ENCODE peak calls at places on chromosome 11, in six cellular contexts. I is HAP-1, G is GM23248, F is epithelial cell of proximal tubule, W is AG10803, J is fibroblast of mammary gland. K is an unnamed sample.

GRCh38 chr11:65448418-65449196 is 26.0 kb downstream of the NEAT1 start:
- DNase-seq in G (peak), W (peak), J (peak), F (no peak), I (no peak), K (peak)

GRCh38 chr11:126352934-126353801 is 2.3 kb upstream of the ST3GAL4 start:
- DNase-seq in W (peak), F (no peak), J (peak), I (peak), G (peak), K (peak)

GRCh38 chr11:125165664-125166346 is 1.3 kb downstream of the PKNOX2 start:
- DNase-seq in I (peak), W (no peak), J (peak), G (peak), F (no peak), K (no peak)

GRCh38 chr11:33068611-33069340 is 29.4 kb downstream of the TCP11L1 start:
- DNase-seq in F (no peak), I (no peak), W (no peak), J (no peak), G (no peak), K (no peak)

GRCh38 chr11:77557553-77557952 is 32.2 kb upstream of the AQP11 start:
- DNase-seq in G (peak), W (no peak), F (no peak), I (peak), J (peak), K (no peak)

GRCh38 chr11:126766425-126766824 is 234.1 kb downstream of the KIRREL3 start:
- DNase-seq in F (no peak), G (no peak), I (no peak), J (no peak), W (no peak), K (no peak)

GRCh38 chr11:102010776-102011500 is 36.3 kb upstream of the CFAP300 start:
- DNase-seq in W (peak), J (peak), I (peak), G (peak), F (peak), K (peak)

GRCh38 chr11:22733433-22733832 is 67.0 kb downstream of the GAS2 start:
- DNase-seq in I (no peak), J (no peak), F (no peak), G (no peak), W (no peak), K (no peak)

GRCh38 chr11:63901660-63902059 is 15.3 kb downstream of the RCOR2 start:
- DNase-seq in G (peak), F (no peak), I (no peak), J (peak), W (no peak), K (no peak)

GRCh38 chr11:36478700-36479329 is 31.3 kb downstream of the TRAF6 start:
- DNase-seq in I (peak), W (peak), G (peak), J (peak), F (no peak), K (no peak)

GRCh38 chr11:14378171-14378570 is 19.2 kb upstream of the RRAS2 start:
- DNase-seq in J (no peak), I (no peak), F (no peak), G (no peak), W (no peak), K (no peak)

GRCh38 chr11:130763087-130763980 is 152.9 kb downstream of the SNX19 start:
- DNase-seq in J (peak), F (no peak), I (no peak), W (peak), G (peak), K (no peak)

GRCh38 chr11:8886332-8886731 is 24.7 kb upstream of the AKIP1 start:
- DNase-seq in J (no peak), G (no peak), F (no peak), I (no peak), W (no peak), K (no peak)

GRCh38 chr11:9461760-9462134 is 935 bp downstream of the ZNF143 start:
- DNase-seq in F (no peak), I (no peak), W (peak), G (peak), J (peak), K (peak)

GRCh38 chr11:31939004-31939403 is 127.9 kb upstream of the PAX6 start:
- DNase-seq in G (no peak), F (no peak), I (no peak), W (no peak), J (no peak), K (no peak)

GRCh38 chr11:73521621-73522020 is 76.3 kb downstream of the FAM168A start:
- DNase-seq in F (no peak), J (peak), W (peak), I (no peak), G (peak), K (peak)

GRCh38 chr11:73034330-73034729 is 107.8 kb downstream of the FCHSD2 start:
- DNase-seq in G (no peak), F (no peak), W (no peak), I (no peak), J (no peak), K (no peak)

GRCh38 chr11:124329787-124330478 is 9.9 kb upstream of the OR8D2 start:
- DNase-seq in F (no peak), I (no peak), J (peak), W (peak), G (peak), K (peak)

GRCh38 chr11:131311746-131312145 is 58.7 kb upstream of the NTM start:
- DNase-seq in J (no peak), I (no peak), W (no peak), G (no peak), F (no peak), K (no peak)

GRCh38 chr11:64734786-64735761 is 8.9 kb downstream of the RASGRP2 start:
- DNase-seq in J (no peak), W (no peak), F (no peak), G (no peak), I (no peak), K (no peak)

GRCh38 chr11:40255457-40255856 is 1204.0 kb downstream of the LRRC4C start:
- DNase-seq in J (no peak), F (no peak), I (no peak), G (no peak), W (no peak), K (no peak)

GRCh38 chr11:88421530-88421929 is 84.0 kb upstream of the CTSC start:
- DNase-seq in J (peak), I (no peak), G (peak), F (no peak), W (peak), K (peak)

GRCh38 chr11:130631119-130631518 is 182.7 kb downstream of the ADAMTS15 start:
- DNase-seq in I (no peak), W (peak), G (peak), J (peak), F (peak), K (peak)

GRCh38 chr11:119267645-119268044 is 49.3 kb downstream of the MCAM start:
- DNase-seq in F (no peak), I (no peak), J (no peak), W (no peak), G (no peak), K (no peak)

GRCh38 chr11:134950692-134951304 is 538.8 kb upstream of the B3GAT1 start:
- DNase-seq in G (peak), W (peak), J (peak), F (no peak), I (no peak), K (peak)

GRCh38 chr11:10305262-10305963 is 540 bp downstream of the ADM start:
- DNase-seq in J (no peak), I (peak), W (peak), G (peak), F (no peak), K (peak)

GRCh38 chr11:76321340-76321739 is 59.6 kb downstream of the THAP12 start:
- DNase-seq in I (no peak), W (no peak), F (no peak), J (no peak), G (no peak), K (no peak)
- H3K4me3 ChIP-seq in I (no peak), W (no peak), F (no peak), J (no peak), G (no peak), K (no peak)

GRCh38 chr11:74749965-74750296 is 1.3 kb downstream of the RNF169 start:
- DNase-seq in J (no peak), F (no peak), W (no peak), I (peak), G (peak), K (no peak)
- H3K4me3 ChIP-seq in J (peak), F (peak), W (peak), I (peak), G (peak), K (peak)

GRCh38 chr11:2532704-2533641 is 88.2 kb downstream of the KCNQ1 start:
- DNase-seq in W (peak), G (peak), F (peak), I (peak), J (peak), K (peak)
- H3K4me3 ChIP-seq in W (peak), G (peak), F (no peak), I (no peak), J (no peak), K (peak)

GRCh38 chr11:121795206-121795605 is 320.8 kb downstream of the BLID start:
- DNase-seq in W (no peak), J (no peak), F (no peak), G (no peak), I (no peak), K (no peak)

GRCh38 chr11:121797496-121797895 is 318.5 kb downstream of the BLID start:
- DNase-seq in W (no peak), J (no peak), I (no peak), G (no peak), F (no peak), K (no peak)

GRCh38 chr11:121790435-121790834 is 325.6 kb downstream of the BLID start:
- DNase-seq in I (no peak), J (no peak), W (no peak), G (no peak), F (no peak), K (no peak)

GRCh38 chr11:121792185-121792584 is 323.8 kb downstream of the BLID start:
- DNase-seq in I (no peak), W (no peak), F (no peak), J (no peak), G (no peak), K (no peak)

GRCh38 chr11:121794671-121795070 is 321.3 kb downstream of the BLID start:
- DNase-seq in J (no peak), G (no peak), I (no peak), W (no peak), F (no peak), K (no peak)
- H3K4me3 ChIP-seq in J (no peak), G (no peak), I (no peak), W (no peak), F (no peak), K (no peak)

DNA sequence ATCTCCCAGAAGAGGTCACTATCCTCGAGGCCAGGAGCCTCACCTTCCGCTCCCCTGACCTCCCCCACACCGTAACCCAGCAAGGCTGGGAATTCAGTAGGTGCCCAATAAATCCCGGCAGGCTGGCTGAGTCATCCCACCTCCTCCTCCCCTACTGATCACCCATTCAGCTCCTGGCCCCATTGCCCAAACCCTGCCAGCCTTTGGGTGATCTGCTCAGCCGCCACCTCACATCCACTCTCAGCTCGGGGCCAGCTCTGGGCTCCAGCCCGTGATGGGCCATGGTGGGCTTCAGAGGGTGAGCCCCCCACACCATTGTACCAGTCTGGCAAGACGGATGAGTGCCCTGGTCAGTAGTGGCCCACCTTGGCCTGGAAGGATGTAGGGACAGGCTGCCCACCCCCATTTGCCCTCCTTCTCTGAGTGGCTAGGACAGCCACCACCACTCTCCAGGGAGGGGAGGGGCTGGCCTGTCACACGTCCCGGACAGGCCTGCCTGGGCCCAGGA is 8.2 kb downstream of the TRPM5 start:
- DNase-seq in J (no peak), F (no peak), W (no peak), G (no peak), I (no peak), K (no peak)
- H3K4me3 ChIP-seq in J (no peak), F (no peak), W (no peak), G (no peak), I (no peak), K (no peak)

DNA sequence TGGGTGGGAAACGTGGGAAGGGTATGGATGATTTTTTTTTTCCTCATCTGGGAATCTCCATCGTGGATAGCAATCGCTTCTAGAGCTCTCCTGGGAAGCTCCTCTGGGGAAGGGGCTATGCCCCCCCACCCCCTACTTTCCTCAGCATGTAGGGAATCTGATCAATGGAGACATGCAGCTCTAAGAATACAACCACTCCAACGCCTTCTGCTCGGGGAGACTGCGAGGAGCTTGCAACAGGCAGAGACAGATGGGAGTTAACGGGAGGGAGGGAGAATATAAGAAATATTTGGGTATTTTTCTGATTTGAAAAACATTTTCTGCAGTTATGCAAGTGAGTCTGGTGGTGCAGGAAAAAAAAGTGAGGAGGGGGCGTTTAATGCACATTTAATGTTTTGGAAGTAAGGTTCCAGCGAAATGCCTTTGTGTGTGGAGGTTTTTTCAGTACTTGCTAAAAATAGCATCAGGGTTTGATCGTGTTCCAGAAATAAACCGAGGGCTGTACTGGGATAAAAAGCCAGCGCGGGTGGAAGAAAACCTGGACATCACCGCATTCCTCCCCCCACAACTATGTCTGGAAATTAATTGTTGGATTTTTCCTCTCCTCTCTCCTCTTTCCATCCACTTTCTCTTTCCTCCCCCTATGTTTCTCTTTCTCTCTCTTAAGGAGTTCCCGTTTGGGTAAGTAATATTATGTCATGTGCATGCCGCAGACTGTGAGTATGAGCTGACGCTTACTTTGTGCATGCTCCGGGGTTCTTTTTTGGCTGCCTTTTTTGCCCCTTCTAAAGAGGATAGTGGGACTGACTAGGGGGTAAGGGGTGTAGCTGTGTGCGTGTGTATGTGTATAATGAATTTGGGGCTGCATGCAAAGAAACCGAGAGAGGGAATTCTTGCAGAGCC is 104.4 kb upstream of the HSD17B12 start:
- DNase-seq in G (peak), F (no peak), I (no peak), J (peak), W (no peak), K (peak)
- H3K4me3 ChIP-seq in G (peak), F (no peak), I (peak), J (no peak), W (peak), K (peak)

DNA sequence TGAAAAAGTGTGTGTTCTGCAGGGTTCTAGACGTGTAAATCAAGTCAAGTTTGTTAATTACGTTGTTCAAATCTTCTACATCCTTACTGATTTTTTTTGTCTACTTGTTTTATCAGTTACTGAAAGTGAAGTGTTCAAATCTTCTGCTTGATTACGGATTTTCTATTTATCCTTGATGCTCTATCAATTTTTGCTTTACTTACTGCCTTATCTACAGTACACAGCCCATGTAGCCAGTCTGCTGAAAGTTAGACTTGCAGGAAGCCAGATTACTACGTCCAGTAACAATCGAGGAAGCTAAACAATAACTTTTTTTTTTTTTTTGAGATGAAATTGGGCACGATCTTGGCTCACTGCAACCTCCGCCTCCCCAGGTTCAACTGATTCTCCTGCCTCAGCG is 15.6 kb upstream of the C11orf24 start:
- DNase-seq in W (no peak), I (no peak), G (no peak), J (no peak), F (no peak), K (no peak)
- H3K4me3 ChIP-seq in W (no peak), I (no peak), G (no peak), J (no peak), F (no peak), K (no peak)

DNA sequence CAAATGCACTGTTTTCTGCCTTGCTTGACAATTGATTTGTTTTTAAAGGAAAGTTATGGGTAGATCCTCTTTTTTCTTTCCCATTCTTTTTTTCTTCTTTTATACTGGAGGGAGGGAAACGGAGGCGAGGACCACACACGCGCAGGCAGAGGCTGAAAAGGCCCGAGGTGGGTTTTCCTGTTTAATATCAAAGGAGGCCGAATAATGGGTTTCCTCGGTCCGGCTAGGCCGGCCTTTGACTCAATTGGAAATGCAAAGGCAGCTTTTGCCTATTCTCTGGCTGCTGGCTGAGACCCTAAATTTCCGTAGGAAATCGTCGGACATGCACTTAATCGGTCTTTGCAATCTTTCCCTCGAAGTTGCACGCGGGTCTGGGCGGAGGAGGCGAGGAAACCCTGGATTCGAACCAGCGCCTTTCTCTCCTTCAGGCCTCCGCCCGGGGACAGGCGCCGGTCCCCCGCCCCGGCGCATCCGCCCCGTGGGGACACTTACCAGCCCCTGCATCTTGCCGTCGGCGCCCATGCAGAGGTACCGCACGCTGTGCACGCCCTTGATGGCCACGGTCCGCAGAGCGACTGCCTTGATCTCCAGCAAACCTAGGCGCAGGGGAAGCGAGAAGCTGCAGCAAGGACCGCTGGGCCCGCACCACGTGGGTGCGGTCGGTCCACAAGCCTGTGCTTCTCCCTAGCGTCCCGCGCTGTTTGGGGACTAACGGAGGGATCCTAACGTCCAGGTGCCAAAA is 882 bp downstream of the FGF19 start:
- DNase-seq in J (no peak), F (no peak), G (no peak), I (no peak), W (no peak), K (no peak)
- H3K4me3 ChIP-seq in J (no peak), F (no peak), G (no peak), I (no peak), W (no peak), K (no peak)

DNA sequence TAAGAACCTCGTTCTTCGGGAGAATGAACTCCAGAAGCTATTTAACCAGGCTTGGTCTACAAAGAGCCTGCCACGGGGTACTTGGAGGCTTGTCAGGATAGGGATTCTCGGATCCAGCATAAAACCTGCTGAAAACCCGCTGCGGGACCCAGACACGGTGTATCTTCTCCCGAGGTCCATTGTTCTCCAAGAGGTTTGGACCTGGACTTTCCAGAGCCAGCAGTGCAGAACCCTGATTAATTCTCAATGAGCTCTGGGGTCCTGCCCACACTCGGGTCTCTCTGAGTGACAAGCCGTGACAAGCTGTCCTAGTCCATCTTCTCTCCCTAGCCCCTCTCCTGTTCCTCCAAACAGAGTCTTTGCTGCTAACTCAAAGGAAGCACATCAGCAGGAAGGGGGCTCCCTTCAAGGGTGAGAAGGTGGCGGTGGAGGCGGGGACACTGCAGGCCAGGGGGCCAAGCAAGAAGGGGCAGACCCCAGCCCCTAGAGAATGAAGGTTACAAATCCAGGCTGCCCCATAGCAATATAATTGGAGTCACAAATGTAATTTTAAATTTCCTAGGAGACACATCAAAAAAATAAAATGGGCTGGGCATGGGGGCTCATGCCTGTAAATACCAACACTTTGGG is 12.2 kb downstream of the SHANK2 start:
- DNase-seq in F (no peak), W (no peak), G (no peak), J (no peak), I (no peak), K (no peak)
- H3K4me3 ChIP-seq in F (no peak), W (no peak), G (peak), J (no peak), I (no peak), K (no peak)